ENCODE peak calls at places on chromosome 3, in seven cellular contexts. S is T-helper 9 cell; A is DMS53; D is stimulated activated CD4-positive, alpha-beta T cell treated with anti-CD3 and anti-CD28 coated beads, Interleukin-1b, Interleukin-23, amount 100 ng/mL, for 4 hours; N is lower lobe of right lung; W is amniotic stem cell; O is activated naive CD4-positive, alpha-beta T cell. U is an unnamed sample.

GRCh38 chr3:30751610-30752299 is 142.7 kb downstream of the GADL1 start:
- DNase-seq in O (peak), D (peak), W (no peak), A (peak), N (no peak), S (peak), U (peak)

GRCh38 chr3:185335799-185336198 is 27.1 kb upstream of the MAP3K13 start:
- DNase-seq in W (no peak), A (peak), S (no peak), D (no peak), O (no peak), N (no peak), U (no peak)

GRCh38 chr3:106241593-106241992 is 372.8 kb upstream of the CBLB start:
- DNase-seq in S (no peak), O (no peak), N (no peak), D (no peak), W (no peak), A (no peak), U (no peak)

GRCh38 chr3:4438296-4438695 is 28.8 kb downstream of the SUMF1 start:
- DNase-seq in A (no peak), D (no peak), S (no peak), N (no peak), O (no peak), W (no peak), U (no peak)

GRCh38 chr3:18507333-18507732 is 82.2 kb upstream of the SATB1 start:
- DNase-seq in W (no peak), O (no peak), A (no peak), D (no peak), N (no peak), S (no peak), U (no peak)

GRCh38 chr3:151580592-151580991 is 119.7 kb upstream of the IGSF10 start:
- DNase-seq in S (no peak), O (no peak), N (no peak), D (no peak), W (peak), A (no peak), U (no peak)

GRCh38 chr3:152225176-152225575 is 43.6 kb upstream of the MBNL1 start:
- DNase-seq in D (no peak), W (no peak), S (no peak), O (no peak), N (no peak), A (no peak), U (no peak)

GRCh38 chr3:55191911-55192787 is 264.3 kb upstream of the LRTM1 start:
- DNase-seq in W (no peak), O (no peak), A (no peak), N (no peak), S (no peak), D (no peak), U (no peak)

GRCh38 chr3:14119166-14119510 is 5.5 kb downstream of the CHCHD4 start:
- DNase-seq in A (no peak), W (no peak), O (no peak), D (no peak), S (no peak), N (no peak), U (no peak)

GRCh38 chr3:121735047-121735696 is 14.4 kb downstream of the GOLGB1 start:
- DNase-seq in O (no peak), S (no peak), W (no peak), A (no peak), N (no peak), D (no peak), U (no peak)

GRCh38 chr3:15796771-15797599 is 794 bp downstream of the ANKRD28 start:
- DNase-seq in D (no peak), S (no peak), O (no peak), W (peak), N (no peak), A (peak), U (no peak)